ENCODE peak calls at places on chromosomes 16 and 17, in five cellular contexts. Y, J, X, G and A are unnamed samples.

GRCh38 chr17:6366144-6366755 is 68.7 kb downstream of the AIPL1 start:
- DNase-seq in Y (no peak), J (peak; percentile 27), X (peak; percentile 1), G (no peak), A (no peak)

GRCh38 chr17:28057731-28058246 is 15.3 kb downstream of the NLK start:
- DNase-seq in Y (peak; percentile 92), J (no peak), X (no peak), G (no peak), A (peak; percentile 36)

GRCh38 chr16:49003992-49004391 is 277.6 kb downstream of the CBLN1 start:
- DNase-seq in Y (no peak), J (no peak), X (no peak), G (no peak), A (no peak)

GRCh38 chr16:50096791-50097190 is 31.0 kb downstream of the HEATR3 start:
- DNase-seq in Y (no peak), J (no peak), X (no peak), G (no peak), A (no peak)

GRCh38 chr17:73952136-73952497 is 251.4 kb upstream of the RPL38 start:
- DNase-seq in Y (no peak), J (no peak), X (no peak), G (no peak), A (no peak)

GRCh38 chr16:64969221-64969620 is 152.6 kb downstream of the CDH11 start:
- DNase-seq in Y (no peak), J (no peak), X (no peak), G (no peak), A (no peak)

GRCh38 chr16:85838381-85838780 is 38.9 kb downstream of the COX4I1 start:
- DNase-seq in Y (no peak), J (peak; percentile 56), X (no peak), G (no peak), A (no peak)

GRCh38 chr17:79752175-79752574 is 21.4 kb downstream of the ENPP7 start:
- DNase-seq in Y (no peak), J (no peak), X (no peak), G (no peak), A (no peak)

GRCh38 chr16:8864480-8864879 is 4.3 kb downstream of the CARHSP1 start:
- DNase-seq in Y (no peak), J (no peak), X (no peak), G (no peak), A (no peak)

GRCh38 chr17:70563301-70563820 is 394.0 kb downstream of the KCNJ2 start:
- DNase-seq in Y (no peak), J (no peak), X (no peak), G (peak; percentile 69), A (no peak)

GRCh38 chr16:11605564-11605886 is 18.8 kb upstream of the LITAF start:
- DNase-seq in Y (no peak), J (no peak), X (no peak), G (no peak), A (no peak)

GRCh38 chr17:5629133-5629532 is 44.8 kb upstream of the NLRP1 start:
- DNase-seq in Y (no peak), J (no peak), X (no peak), G (no peak), A (no peak)

GRCh38 chr17:60905709-60906108 is 228.1 kb downstream of the BCAS3 start:
- DNase-seq in Y (no peak), J (no peak), X (no peak), G (no peak), A (no peak)

GRCh38 chr16:49602201-49603041 is 228.8 kb downstream of the C16orf78 start:
- DNase-seq in Y (no peak), J (no peak), X (no peak), G (no peak), A (peak; percentile 19)

GRCh38 chr16:31063495-31063842 is 10.6 kb downstream of the ZNF668 start:
- DNase-seq in Y (no peak), J (no peak), X (no peak), G (no peak), A (no peak)

GRCh38 chr17:74368341-74369152 is 1.2 kb downstream of the GPR142 start:
- DNase-seq in Y (peak; percentile 65), J (peak; percentile 79), X (peak; percentile 4), G (peak; percentile 81), A (no peak)

GRCh38 chr17:15262291-15263205 is 2.6 kb downstream of the PMP22 start:
- DNase-seq in Y (no peak), J (peak; percentile 78), X (no peak), G (peak; percentile 95), A (no peak)

GRCh38 chr16:82671743-82672142 is 45.0 kb downstream of the CDH13 start:
- DNase-seq in Y (peak; percentile 45), J (no peak), X (no peak), G (no peak), A (no peak)

GRCh38 chr16:87584975-87585374 is 17.3 kb upstream of the JPH3 start:
- DNase-seq in Y (no peak), J (no peak), X (no peak), G (no peak), A (no peak)

GRCh38 chr16:70685938-70686375 is at the start of gene MTSS2:
- DNase-seq in Y (no peak), J (peak; percentile 83), X (peak; percentile 63), G (peak; percentile 89), A (no peak)

GRCh38 chr17:31926100-31926729 is 10.6 kb upstream of the SUZ12 start:
- DNase-seq in Y (no peak), J (no peak), X (no peak), G (no peak), A (no peak)

GRCh38 chr17:44267818-44268490 is at the start of gene SLC4A1:
- DNase-seq in Y (no peak), J (no peak), X (no peak), G (no peak), A (no peak)

GRCh38 chr17:21573961-21574610 is 118.2 kb upstream of the KCNJ18 start:
- DNase-seq in Y (no peak), J (peak; percentile 73), X (peak; percentile 4), G (peak; percentile 85), A (no peak)

GRCh38 chr16:61530697-61531096 is 505.5 kb downstream of the CDH8 start:
- DNase-seq in Y (no peak), J (no peak), X (no peak), G (no peak), A (no peak)

GRCh38 chr16:89266521-89267134 is 49.1 kb downstream of the ZNF778 start:
- DNase-seq in Y (no peak), J (no peak), X (no peak), G (no peak), A (no peak)

GRCh38 chr16:46976550-46976949 is 3.1 kb upstream of the DNAJA2 start:
- DNase-seq in Y (peak; percentile 39), J (peak; percentile 57), X (no peak), G (no peak), A (no peak)

GRCh38 chr16:11677451-11677951 is 9.2 kb downstream of the SNN start:
- DNase-seq in Y (peak; percentile 45), J (no peak), X (no peak), G (peak; percentile 19), A (no peak)

GRCh38 chr17:83085103-83085502 is 5.7 kb downstream of the METRNL start:
- DNase-seq in Y (no peak), J (no peak), X (no peak), G (no peak), A (no peak)

GRCh38 chr16:71637398-71637797 is 11.4 kb downstream of the MARVELD3 start:
- DNase-seq in Y (no peak), J (no peak), X (peak; percentile 82), G (no peak), A (no peak)

GRCh38 chr16:50204426-50205108 is 51.5 kb downstream of the TENT4B start:
- DNase-seq in Y (peak; percentile 6), J (no peak), X (no peak), G (no peak), A (no peak)

GRCh38 chr16:2008631-2009301 is 855 bp downstream of the ZNF598 start:
- DNase-seq in Y (peak; percentile 47), J (peak; percentile 61), X (no peak), G (no peak), A (no peak)

GRCh38 chr17:2011421-2012371 is 13.4 kb downstream of the RTN4RL1 start:
- DNase-seq in Y (no peak), J (peak; percentile 69), X (peak; percentile 77), G (no peak), A (no peak)

GRCh38 chr16:14641206-14641605 is 8.5 kb downstream of the BFAR start:
- DNase-seq in Y (no peak), J (no peak), X (no peak), G (no peak), A (no peak)

GRCh38 chr16:89324056-89325010 is 106.8 kb downstream of the ZNF778 start:
- DNase-seq in Y (peak; percentile 93), J (no peak), X (peak; percentile 48), G (no peak), A (no peak)

DNA sequence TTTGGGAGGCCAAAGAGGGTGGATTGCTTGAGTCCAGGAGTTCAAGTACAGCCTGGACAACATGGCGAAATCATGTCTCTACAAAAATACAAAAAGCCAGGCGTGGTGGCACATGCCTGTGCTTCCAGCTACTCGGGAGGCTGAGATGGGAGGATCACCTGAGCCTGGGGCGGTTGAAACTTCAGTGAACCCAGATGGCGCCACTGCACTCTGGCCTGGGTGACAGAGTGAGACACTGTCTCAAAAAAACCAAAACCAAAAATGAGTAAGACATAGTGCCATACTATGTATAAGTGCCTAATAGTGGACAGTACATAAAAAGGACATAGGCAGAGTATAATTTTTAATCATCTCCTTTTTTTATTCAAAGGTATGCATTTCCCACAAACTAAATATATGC is 4.0 kb downstream of the CTC1 start:
- DNase-seq in Y (no peak), J (no peak), X (no peak), G (no peak), A (no peak)
- TF ChIP-seq CTCF in Y (no peak), J (no peak), X (no peak), G (no peak), A (no peak)

GRCh38 chr16:57544129-57544653 is 1.7 kb downstream of the ADGRG5 start:
- DNase-seq in Y (peak; percentile 96), J (peak; percentile 49), X (no peak), G (no peak), A (no peak)
- H3K4me3 ChIP-seq in Y (peak overlapping the region; percentile 95), J (no peak overlapping the region), X (no peak overlapping the region), G (no peak overlapping the region), A (no peak overlapping the region)

DNA sequence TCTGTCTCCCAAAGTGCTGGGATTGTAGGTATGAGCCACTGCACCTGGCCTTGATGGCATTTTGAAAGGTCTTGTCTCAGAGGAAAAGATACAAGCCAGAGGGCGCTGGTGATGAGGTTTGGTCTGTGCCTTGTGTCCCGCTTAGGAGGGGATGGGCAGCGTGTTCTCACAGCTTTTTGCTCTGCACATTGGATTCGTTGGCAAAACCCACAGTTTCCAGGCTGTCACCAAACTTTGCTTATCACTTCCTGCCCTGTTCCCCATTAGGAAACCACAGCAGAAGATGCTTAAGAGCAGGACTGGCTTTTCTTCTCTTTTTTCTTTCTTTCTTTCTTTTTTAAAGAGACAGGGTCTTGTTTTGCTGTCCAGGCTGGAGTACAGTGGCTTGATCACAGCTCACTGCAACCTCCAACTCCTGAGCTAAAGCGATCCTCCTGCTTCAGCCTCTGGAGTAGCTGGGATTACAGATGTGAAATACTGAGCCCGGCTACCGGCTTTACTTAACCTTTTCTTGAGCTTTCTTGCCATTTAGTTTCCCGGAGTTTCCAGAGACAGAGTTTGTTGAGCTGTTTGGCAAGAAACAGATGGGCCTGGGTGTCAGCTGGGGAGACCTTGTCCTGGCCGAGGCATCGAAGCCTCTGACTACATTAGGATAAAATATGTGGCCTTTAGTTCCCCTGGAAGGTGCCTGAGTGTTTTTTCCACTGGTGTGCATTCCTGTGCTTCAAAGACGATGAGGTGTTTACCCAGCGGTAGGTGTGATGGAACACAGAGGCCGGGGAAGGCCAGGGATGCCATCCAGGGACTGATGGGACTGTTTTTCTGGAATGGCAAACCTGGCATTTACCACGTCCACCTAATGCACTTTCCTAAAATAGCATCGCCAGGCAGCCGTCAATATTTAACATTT is 112.9 kb downstream of the ABCC1 start:
- DNase-seq in Y (peak; percentile 11), J (peak; percentile 24), X (no peak), G (no peak), A (no peak)
- TF ChIP-seq CTCF in Y (no peak), J (no peak), X (no peak), G (no peak), A (no peak)

GRCh38 chr17:7644768-7645167 is 6.0 kb upstream of the ATP1B2 start:
- DNase-seq in Y (peak; percentile 21), J (no peak), X (no peak), G (no peak), A (no peak)
- H3K4me3 ChIP-seq in Y (no peak overlapping the region), J (no peak overlapping the region), X (no peak overlapping the region), G (no peak overlapping the region), A (no peak overlapping the region)